ENCODE peak calls at places on chromosomes 11 and 22, in eight cellular contexts. A is ovary, L is body of pancreas, C is prostate gland, D is right lobe of liver, R is heart left ventricle, S is K562, W is IMR-90. F is an unnamed sample.

GRCh38 chr11:102807921-102808320 is 10.0 kb upstream of the MMP1 start:
- DNase-seq in A (no peak), C (no peak), W (peak; percentile 19), L (peak; percentile 15), R (no peak), D (peak; percentile 23), S (peak; percentile 58), F (no peak)

GRCh38 chr11:110251837-110252236 is 44.6 kb downstream of the RDX start:
- DNase-seq in R (peak; percentile 52), A (no peak), C (no peak), D (no peak), W (peak; percentile 65), L (peak; percentile 82), S (peak; percentile 12), F (peak; percentile 39)

GRCh38 chr11:77101043-77101537 is 1.6 kb upstream of the OMP start:
- DNase-seq in C (no peak), L (no peak), A (no peak), R (no peak), W (peak; percentile 30), S (peak; percentile 60), D (no peak), F (no peak)

GRCh38 chr11:117815262-117815803 is 9.2 kb downstream of the FXYD2 start:
- DNase-seq in S (no peak), C (no peak), L (peak; percentile 40), D (no peak), W (no peak), A (no peak), R (peak; percentile 52), F (peak; percentile 35)

GRCh38 chr11:99098751-99099150 is 78.0 kb downstream of the CNTN5 start:
- DNase-seq in C (no peak), R (no peak), S (no peak), W (no peak), D (no peak), L (no peak), A (no peak), F (no peak)

GRCh38 chr22:26404851-26405357 is 24.2 kb upstream of the ASPHD2 start:
- DNase-seq in S (peak; percentile 85), D (no peak), R (no peak), A (no peak), L (no peak), W (no peak), C (no peak), F (no peak)

GRCh38 chr11:131511794-131512193 is 141.4 kb downstream of the NTM start:
- DNase-seq in D (no peak), R (no peak), W (no peak), A (no peak), L (peak; percentile 50), S (peak; percentile 36), C (peak; percentile 12), F (peak; percentile 70)

GRCh38 chr11:114256176-114256897 is 39.9 kb upstream of the NNMT start:
- DNase-seq in R (no peak), C (no peak), D (no peak), A (no peak), W (no peak), S (no peak), L (no peak), F (no peak)

GRCh38 chr11:46290598-46291309 is 13.3 kb downstream of the CREB3L1 start:
- DNase-seq in D (no peak), S (peak; percentile 89), W (peak; percentile 98), C (peak; percentile 70), L (peak; percentile 83), R (peak; percentile 77), A (peak; percentile 96), F (peak; percentile 85)

GRCh38 chr11:126495281-126495680 is 139.8 kb downstream of the ST3GAL4 start:
- DNase-seq in C (no peak), R (no peak), L (no peak), S (no peak), A (no peak), D (no peak), W (no peak), F (no peak)

GRCh38 chr22:35894937-35895708 is 133.5 kb downstream of the RBFOX2 start:
- DNase-seq in L (no peak), D (no peak), S (no peak), R (peak; percentile 52), A (no peak), C (peak; percentile 51), W (peak; percentile 79), F (peak; percentile 62)

GRCh38 chr11:27973851-27974536 is 134.0 kb downstream of the KIF18A start:
- DNase-seq in L (no peak), A (no peak), W (peak; percentile 19), R (no peak), C (no peak), S (no peak), D (no peak), F (no peak)

GRCh38 chr11:120432056-120433018 is 79.2 kb upstream of the GRIK4 start:
- DNase-seq in D (no peak), L (peak; percentile 49), S (peak; percentile 51), A (no peak), R (peak; percentile 42), W (peak; percentile 100), C (peak; percentile 66), F (no peak)

GRCh38 chr11:1659478-1659877 is 29.9 kb downstream of the KRTAP5-5 start:
- DNase-seq in L (no peak), D (no peak), S (no peak), W (no peak), R (no peak), A (no peak), C (no peak), F (no peak)

GRCh38 chr11:17828311-17828751 is 93.8 kb downstream of the KCNC1 start:
- DNase-seq in D (no peak), S (no peak), W (peak; percentile 59), R (peak; percentile 70), C (no peak), L (peak; percentile 22), A (peak; percentile 43), F (no peak)

GRCh38 chr11:67698247-67698646 is 23.8 kb upstream of the ALDH3B2 start:
- DNase-seq in S (peak; percentile 60), W (no peak), A (no peak), L (no peak), C (no peak), D (no peak), R (no peak), F (no peak)

GRCh38 chr11:22670803-22671202 is 4.4 kb downstream of the GAS2 start:
- DNase-seq in S (peak; percentile 23), W (peak; percentile 3), C (no peak), D (no peak), R (no peak), L (no peak), A (no peak), F (no peak)

GRCh38 chr11:95459268-95460040 is 228.5 kb upstream of the SESN3 start:
- DNase-seq in C (peak; percentile 61), L (peak; percentile 37), D (no peak), S (no peak), R (no peak), W (no peak), A (no peak), F (no peak)

GRCh38 chr22:36081023-36081431 is 52.4 kb upstream of the RBFOX2 start:
- DNase-seq in L (peak; percentile 23), S (no peak), D (no peak), A (no peak), R (no peak), W (peak; percentile 98), C (no peak), F (no peak)

GRCh38 chr22:39528681-39529486 is 3.7 kb downstream of the RPS19BP1 start:
- DNase-seq in S (peak; percentile 89), A (peak; percentile 91), C (peak; percentile 92), W (peak; percentile 92), L (peak; percentile 94), R (peak; percentile 91), D (peak; percentile 90), F (peak; percentile 92)

GRCh38 chr11:70675697-70676374 is 277.5 kb downstream of the CTTN start:
- DNase-seq in C (peak; percentile 34), L (no peak), A (no peak), S (peak; percentile 29), W (no peak), D (no peak), R (no peak), F (no peak)

GRCh38 chr11:69409812-69410645 is 71.4 kb upstream of the LINC01488 start:
- DNase-seq in S (peak; percentile 92), A (no peak), L (no peak), R (no peak), W (no peak), C (no peak), D (no peak), F (no peak)

GRCh38 chr11:78030429-78031325 is 7.6 kb upstream of the KCTD14 start:
- DNase-seq in L (peak; percentile 91), D (peak; percentile 62), S (no peak), C (peak; percentile 53), W (peak; percentile 50), A (peak; percentile 39), R (peak; percentile 64), F (peak; percentile 89)

GRCh38 chr22:16965560-16965959 is 42.5 kb downstream of the GAB4 start:
- DNase-seq in A (no peak), S (no peak), D (no peak), L (no peak), C (no peak), R (no peak), W (no peak), F (no peak)
- H3K27me3 ChIP-seq in A (no peaks in the 10 kb centered on the region), S (peaks cover 7% of the 10 kb centered on the region), D (no peaks in the 10 kb centered on the region), L (no peaks in the 10 kb centered on the region), C (no peaks in the 10 kb centered on the region), R (no peaks in the 10 kb centered on the region), W (no peaks in the 10 kb centered on the region), F (no peaks in the 10 kb centered on the region)

DNA sequence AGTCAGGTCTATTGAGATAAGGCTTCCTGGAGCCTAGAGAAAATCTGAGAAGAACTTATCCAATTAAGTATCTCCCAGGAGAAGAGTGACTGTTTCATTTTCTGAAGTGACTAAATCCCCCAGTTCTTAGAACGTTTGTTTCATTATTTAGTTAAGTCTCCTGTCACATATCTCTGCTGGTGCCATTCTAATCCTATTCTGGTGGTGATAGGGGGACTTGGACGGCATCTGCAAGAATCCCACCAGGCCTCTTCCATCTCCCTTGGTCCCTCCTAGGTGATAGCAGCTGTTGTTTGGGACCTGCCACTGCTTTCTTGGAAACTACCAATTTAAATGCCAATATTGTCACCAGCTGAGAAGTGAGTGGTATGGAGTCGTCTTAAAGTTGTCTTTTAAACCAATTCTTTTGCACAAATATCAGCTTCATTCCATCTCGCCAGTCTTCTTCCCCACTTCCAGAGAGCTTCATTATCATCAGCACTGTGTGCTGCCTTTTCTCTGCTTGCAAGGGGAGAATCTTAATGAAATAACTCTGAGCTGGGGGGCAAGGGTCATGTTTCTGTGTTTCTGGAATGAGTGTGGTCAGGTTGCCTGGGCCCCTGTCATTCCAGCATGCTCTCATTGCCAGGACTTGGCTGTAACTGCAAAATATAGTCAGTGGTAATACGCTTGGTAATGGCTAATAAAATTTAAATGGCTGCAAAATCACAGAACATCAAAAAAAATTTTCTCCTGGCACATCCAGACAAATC is 104.8 kb downstream of the LDLRAD3 start:
- DNase-seq in S (no peak), D (no peak), C (no peak), W (peak; percentile 46), A (no peak), R (no peak), L (no peak), F (no peak)
- TF ChIP-seq POLR2A in S (no peak), D (no peak), C (no peak), W (no peak), A (no peak), R (no peak), L (no peak), F (no peak)

GRCh38 chr11:64522036-64522435 is 69.0 kb upstream of the SLC22A12 start:
- DNase-seq in L (no peak), A (no peak), R (no peak), D (no peak), S (no peak), C (no peak), W (no peak), F (no peak)
- H3K27me3 ChIP-seq in L (no peaks in the 10 kb centered on the region), A (no peaks in the 10 kb centered on the region), R (peaks cover 12% of the 10 kb centered on the region), D (no peaks in the 10 kb centered on the region), S (peaks cover 79% of the 10 kb centered on the region), C (no peaks in the 10 kb centered on the region), W (peaks cover 57% of the 10 kb centered on the region), F (no peaks in the 10 kb centered on the region)

GRCh38 chr11:10496296-10496936 is 41.4 kb downstream of the AMPD3 start:
- DNase-seq in C (no peak), A (no peak), S (no peak), D (no peak), W (no peak), L (no peak), R (no peak), F (no peak)
- TF ChIP-seq POLR2A in C (no peak), A (no peak), S (no peak), D (no peak), W (no peak), L (no peak), R (no peak), F (no peak)